ENCODE peak calls at places on chromosomes 3 and 15, in seven cellular contexts. H is naive B cell; E is mesothelial cell of epicardium; Z is cardiac septum; Q is stimulated activated naive CD8-positive, alpha-beta T cell treated with anti-CD3 and anti-CD28 coated beads, Interleukin-15, Interleukin-2, amounts not matched to agents 100 U/mL and 50 U/mL, for 24 hours; W is DMS153; Y is smooth muscle cell of the brain vasculature. N is an unnamed sample.
A peak's percentile ranks its signal among the peaks of the same experiment; 100 is the strongest.

GRCh38 chr3:131421957-131422498 is 40.5 kb downstream of the NUDT16 start:
- DNase-seq in W (no peak), Y (no peak), E (no peak), Q (no peak), Z (no peak), H (no peak), N (no peak)

GRCh38 chr3:65953881-65954733 is 84.6 kb downstream of the MAGI1 start:
- DNase-seq in E (no peak), Q (no peak), Z (no peak), W (no peak), H (no peak), Y (no peak), N (no peak)

GRCh38 chr3:169980055-169980454 is 13.4 kb downstream of the SEC62 start:
- DNase-seq in H (no peak), E (no peak), W (no peak), Q (no peak), Y (no peak), Z (no peak), N (no peak)

GRCh38 chr3:101722394-101723173 is 1.8 kb upstream of the CEP97 start:
- DNase-seq in Q (no peak), W (no peak), H (peak; percentile 68), E (no peak), Y (no peak), Z (no peak), N (no peak)

GRCh38 chr15:75776075-75776443 is 63.4 kb upstream of the CSPG4 start:
- DNase-seq in Z (no peak), Y (no peak), W (no peak), E (no peak), Q (no peak), H (no peak), N (no peak)

GRCh38 chr3:15578272-15578671 is 23.1 kb downstream of the HACL1 start:
- DNase-seq in E (no peak), Q (no peak), Z (no peak), W (no peak), H (no peak), Y (no peak), N (no peak)

GRCh38 chr3:171876651-171877272 is 33.6 kb downstream of the TMEM212 start:
- DNase-seq in Y (no peak), Z (no peak), W (no peak), E (no peak), Q (no peak), H (no peak), N (no peak)

GRCh38 chr15:94234300-94234699 is 2.9 kb downstream of the MCTP2 start:
- DNase-seq in Q (peak; percentile 71), Z (no peak), E (no peak), W (no peak), H (no peak), Y (no peak), N (no peak)

GRCh38 chr15:61530769-61531168 is 301.7 kb upstream of the RORA start:
- DNase-seq in W (no peak), H (no peak), Q (no peak), Z (no peak), Y (no peak), E (no peak), N (no peak)

GRCh38 chr3:177960014-177960413 is 576.2 kb upstream of the KCNMB2 start:
- DNase-seq in Q (no peak), E (no peak), W (no peak), H (no peak), Z (no peak), Y (no peak), N (no peak)

GRCh38 chr3:25047058-25047457 is 381.0 kb upstream of the RARB start:
- DNase-seq in W (no peak), E (no peak), H (no peak), Y (no peak), Q (no peak), Z (no peak), N (no peak)

GRCh38 chr3:88661433-88661824 is 446.0 kb upstream of the EPHA3 start:
- DNase-seq in Z (no peak), Q (no peak), H (no peak), E (no peak), W (no peak), Y (no peak), N (peak; percentile 68)

GRCh38 chr3:22319446-22319845 is 568.4 kb upstream of the ZNF385D start:
- DNase-seq in W (no peak), Q (no peak), Z (no peak), Y (peak; percentile 26), E (no peak), H (no peak), N (no peak)

GRCh38 chr3:62936626-62937254 is 61.5 kb upstream of the CADPS start:
- DNase-seq in Z (no peak), Y (no peak), W (no peak), H (no peak), Q (no peak), E (no peak), N (no peak)

GRCh38 chr3:189655617-189656016 is 24.4 kb downstream of the TP63 start:
- DNase-seq in Q (no peak), Z (no peak), Y (no peak), H (no peak), E (no peak), W (no peak), N (no peak)

GRCh38 chr3:123155471-123156011 is 46.2 kb upstream of the SEC22A start:
- DNase-seq in Y (no peak), H (no peak), E (no peak), Q (no peak), W (no peak), Z (no peak), N (no peak)

GRCh38 chr3:43009547-43009946 is 30.4 kb downstream of the GASK1A start:
- DNase-seq in E (no peak), Z (peak; percentile 38), Y (no peak), H (no peak), W (no peak), Q (no peak), N (no peak)

GRCh38 chr15:99568548-99569352 is 3.0 kb downstream of the MEF2A start:
- DNase-seq in W (no peak), Y (no peak), Z (no peak), Q (no peak), E (no peak), H (no peak), N (no peak)

GRCh38 chr15:62742409-62743171 is 300.0 kb upstream of the TPM1 start:
- DNase-seq in W (no peak), E (peak; percentile 38), Z (no peak), H (peak; percentile 5), Q (peak; percentile 57), Y (peak; percentile 39), N (no peak)

GRCh38 chr3:72164635-72164978 is 379.7 kb upstream of the PROK2 start:
- DNase-seq in Z (no peak), E (no peak), W (no peak), H (no peak), Q (no peak), Y (no peak), N (no peak)

GRCh38 chr15:89472785-89473256 is 23.6 kb downstream of the RHCG start:
- DNase-seq in H (peak; percentile 66), W (no peak), Y (peak; percentile 10), Z (no peak), Q (peak; percentile 59), E (no peak), N (peak; percentile 21)

GRCh38 chr15:84755736-84756527 is 7.5 kb downstream of the ZNF592 start:
- DNase-seq in E (no peak), H (no peak), Z (no peak), W (no peak), Q (no peak), Y (no peak), N (no peak)

GRCh38 chr3:48684480-48685143 is 1.1 kb downstream of the NCKIPSD start:
- DNase-seq in Y (no peak), Q (no peak), Z (no peak), H (no peak), E (no peak), W (no peak), N (no peak)

GRCh38 chr3:193662757-193663322 is 69.8 kb downstream of the OPA1 start:
- DNase-seq in Q (no peak), Y (no peak), W (no peak), E (no peak), Z (no peak), H (no peak), N (no peak)

GRCh38 chr3:135176881-135177280 is 381.8 kb downstream of the EPHB1 start:
- DNase-seq in Y (no peak), Z (no peak), H (no peak), Q (no peak), E (no peak), W (no peak), N (no peak)

N was measured in NCI-H1930.